ENCODE peak calls at places on chromosomes 4 and X, in five cellular contexts. G, W, O, R and Z are unnamed samples. For H3K4me1, the result is how much of the 10 kb centered on the place peaks cover.

GRCh38 chr4:179307297-179308136 is 1865.3 kb upstream of the AGA start:
- DNase-seq in G (no peak), W (no peak), O (peak), R (peak), Z (no peak)

GRCh38 chr4:78528327-78528726 is 23.2 kb upstream of the ANXA3 start:
- DNase-seq in R (no peak), G (no peak), W (no peak), O (peak), Z (no peak)

GRCh38 chrX:42748067-42748850 is 29.7 kb downstream of the PPP1R2C start:
- DNase-seq in R (no peak), G (no peak), W (no peak), O (peak), Z (no peak)

GRCh38 chr4:101037249-101037648 is 310.1 kb downstream of the PPP3CA start:
- DNase-seq in R (no peak), G (no peak), W (no peak), O (no peak), Z (no peak)

GRCh38 chr4:6404611-6405416 is 67.6 kb downstream of the PPP2R2C start:
- DNase-seq in G (no peak), O (no peak), W (no peak), R (no peak), Z (no peak)

GRCh38 chr4:40731792-40732245 is 17.9 kb upstream of the NSUN7 start:
- DNase-seq in W (no peak), O (no peak), G (peak), R (peak), Z (peak)

GRCh38 chrX:40947276-40947675 is 138.0 kb upstream of the USP9X start:
- DNase-seq in W (no peak), R (no peak), G (no peak), O (peak), Z (no peak)

GRCh38 chrX:24990585-24990984 is 25.2 kb downstream of the ARX start:
- DNase-seq in W (no peak), R (no peak), O (no peak), G (no peak), Z (no peak)

GRCh38 chr4:110087116-110087708 is 111.2 kb downstream of the ELOVL6 start:
- DNase-seq in G (no peak), W (no peak), O (peak), R (no peak), Z (no peak)

GRCh38 chr4:173937871-173938270 is 345.6 kb downstream of the FBXO8 start:
- DNase-seq in G (no peak), W (no peak), R (no peak), O (peak), Z (no peak)

GRCh38 chrX:45850197-45850774 is 649.6 kb upstream of the DIPK2B start:
- DNase-seq in G (no peak), W (peak), R (peak), O (peak), Z (no peak)

GRCh38 chrX:72693477-72693876 is 20.6 kb downstream of the PHKA1 start:
- DNase-seq in O (no peak), W (no peak), G (no peak), R (no peak), Z (no peak)

GRCh38 chr4:53189011-53189410 is 176.8 kb downstream of the SCFD2 start:
- DNase-seq in G (no peak), O (peak), R (no peak), W (no peak), Z (no peak)

GRCh38 chr4:176259330-176260090 is 9.5 kb downstream of the ASB5 start:
- DNase-seq in W (no peak), R (no peak), G (no peak), O (peak), Z (no peak)

GRCh38 chrX:44055638-44056037 is 82.4 kb upstream of the NDP start:
- DNase-seq in O (no peak), W (no peak), R (no peak), G (no peak), Z (no peak)

GRCh38 chr4:153464068-153464467 is 2.1 kb upstream of the TMEM131L start:
- DNase-seq in G (no peak), W (no peak), R (no peak), O (peak), Z (no peak)

GRCh38 chrX:140817943-140818342 is 108.4 kb downstream of the LINC00632 start:
- DNase-seq in O (peak), G (no peak), R (no peak), W (no peak), Z (no peak)

GRCh38 chr4:104365618-104366017 is 129.1 kb downstream of the CXXC4 start:
- DNase-seq in R (no peak), G (no peak), W (no peak), O (no peak), Z (no peak)

GRCh38 chr4:68346461-68346860 is 3.4 kb downstream of the YTHDC1 start:
- DNase-seq in G (no peak), O (no peak), W (no peak), R (no peak), Z (no peak)
- H3K4me1 ChIP-seq in G (half or more), O (under half), W (half or more), R (half or more), Z (half or more)

GRCh38 chr4:7701866-7702649 is 237.6 kb downstream of the AFAP1 start:
- DNase-seq in G (no peak), W (no peak), O (no peak), R (no peak), Z (no peak)
- H3K4me1 ChIP-seq in G (under half), W (under half), O (under half), R (under half), Z (under half)

GRCh38 chrX:155094468-155095061 is 23.3 kb downstream of the BRCC3 start:
- DNase-seq in W (peak), R (peak), O (peak), G (no peak), Z (no peak)
- H3K4me1 ChIP-seq in W (under half), R (under half), O (under half), G (under half), Z (under half)

DNA sequence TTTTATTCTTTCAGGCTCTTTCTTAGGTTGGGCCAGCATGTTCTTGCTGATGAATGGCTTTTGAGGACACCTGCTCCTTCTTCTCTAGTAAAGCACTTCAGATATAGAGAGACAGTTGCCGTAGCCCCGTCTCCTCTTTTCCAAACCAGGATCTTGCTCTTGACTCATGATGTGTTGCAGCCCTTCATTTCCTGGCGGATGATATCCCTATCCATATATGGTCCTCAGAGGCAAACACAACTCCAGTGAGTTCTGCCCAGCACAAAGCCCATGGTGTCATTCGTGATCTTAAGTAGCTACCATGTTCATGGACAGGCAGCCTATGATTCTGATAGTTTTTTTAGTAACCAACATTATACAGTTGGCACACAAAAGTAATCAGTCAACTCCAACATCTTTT is 59.8 kb upstream of the ACSL1 start:
- DNase-seq in R (no peak), W (no peak), G (no peak), O (no peak), Z (no peak)
- H3K4me1 ChIP-seq in R (under half), W (under half), G (under half), O (under half), Z (under half)

GRCh38 chr4:186698028-186698427 is 25.6 kb downstream of the FAT1 start:
- DNase-seq in G (no peak), O (no peak), W (no peak), R (no peak), Z (no peak)
- H3K4me1 ChIP-seq in G (half or more), O (under half), W (under half), R (half or more), Z (half or more)

GRCh38 chr4:27005512-27006246 is 145.0 kb downstream of the STIM2 start:
- DNase-seq in W (no peak), G (no peak), O (peak), R (no peak), Z (no peak)
- H3K4me1 ChIP-seq in W (under half), G (under half), O (half or more), R (under half), Z (under half)